ENCODE peak calls at places on chromosome 10, in seven cellular contexts. One of them, this sample, is unnamed.

GRCh38 chr10:128287099-128287498 is 160.9 kb upstream of the MKI67 start:
- DNase-seq in cardiac fibroblast: no peak
- DNase-seq in Calu3: no peak
- DNase-seq in tibial nerve: no peak
- DNase-seq in fibroblast of lung: no peak
- DNase-seq in psoas muscle: no peak
- DNase-seq in Peyer's patch: no peak
- DNase-seq in this sample: no peak

GRCh38 chr10:17644485-17644964 is 574 bp downstream of the STAM start:
- DNase-seq in Peyer's patch: no peak
- DNase-seq in tibial nerve: no peak
- DNase-seq in fibroblast of lung: peak; percentile 55
- DNase-seq in cardiac fibroblast: peak; percentile 56
- DNase-seq in Calu3: peak; percentile 8
- DNase-seq in psoas muscle: no peak
- DNase-seq in this sample: no peak

GRCh38 chr10:14688606-14689005 is 86.1 kb downstream of the FAM107B start:
- DNase-seq in fibroblast of lung: peak; percentile 73
- DNase-seq in Peyer's patch: no peak
- DNase-seq in psoas muscle: no peak
- DNase-seq in tibial nerve: no peak
- DNase-seq in Calu3: no peak
- DNase-seq in cardiac fibroblast: peak; percentile 46
- DNase-seq in this sample: no peak

GRCh38 chr10:119498889-119499864 is 43.3 kb downstream of the RGS10 start:
- DNase-seq in Peyer's patch: no peak
- DNase-seq in tibial nerve: no peak
- DNase-seq in fibroblast of lung: no peak
- DNase-seq in cardiac fibroblast: no peak
- DNase-seq in psoas muscle: no peak
- DNase-seq in Calu3: no peak
- DNase-seq in this sample: no peak

GRCh38 chr10:11396311-11396960 is 215.0 kb downstream of the USP6NL start:
- DNase-seq in fibroblast of lung: no peak
- DNase-seq in Peyer's patch: no peak
- DNase-seq in Calu3: no peak
- DNase-seq in psoas muscle: no peak
- DNase-seq in tibial nerve: no peak
- DNase-seq in cardiac fibroblast: no peak
- DNase-seq in this sample: no peak

GRCh38 chr10:120949511-120950102 is 98.4 kb downstream of the WDR11 start:
- DNase-seq in psoas muscle: no peak
- DNase-seq in fibroblast of lung: no peak
- DNase-seq in Peyer's patch: no peak
- DNase-seq in tibial nerve: no peak
- DNase-seq in Calu3: no peak
- DNase-seq in cardiac fibroblast: peak; percentile 21
- DNase-seq in this sample: no peak

GRCh38 chr10:96651998-96652431 is 65.2 kb upstream of the TM9SF3 start:
- DNase-seq in Peyer's patch: no peak
- DNase-seq in tibial nerve: no peak
- DNase-seq in fibroblast of lung: no peak
- DNase-seq in psoas muscle: no peak
- DNase-seq in cardiac fibroblast: no peak
- DNase-seq in Calu3: no peak
- DNase-seq in this sample: no peak

GRCh38 chr10:35639651-35640311 is 2.3 kb downstream of the FZD8 start:
- DNase-seq in tibial nerve: no peak
- DNase-seq in cardiac fibroblast: peak; percentile 43
- DNase-seq in psoas muscle: peak; percentile 61
- DNase-seq in fibroblast of lung: peak; percentile 33
- DNase-seq in Calu3: no peak
- DNase-seq in Peyer's patch: no peak
- DNase-seq in this sample: no peak

GRCh38 chr10:33735463-33735862 is 401.0 kb upstream of the NRP1 start:
- DNase-seq in Peyer's patch: no peak
- DNase-seq in Calu3: no peak
- DNase-seq in cardiac fibroblast: peak; percentile 41
- DNase-seq in fibroblast of lung: no peak
- DNase-seq in psoas muscle: no peak
- DNase-seq in tibial nerve: no peak
- DNase-seq in this sample: no peak

DNA sequence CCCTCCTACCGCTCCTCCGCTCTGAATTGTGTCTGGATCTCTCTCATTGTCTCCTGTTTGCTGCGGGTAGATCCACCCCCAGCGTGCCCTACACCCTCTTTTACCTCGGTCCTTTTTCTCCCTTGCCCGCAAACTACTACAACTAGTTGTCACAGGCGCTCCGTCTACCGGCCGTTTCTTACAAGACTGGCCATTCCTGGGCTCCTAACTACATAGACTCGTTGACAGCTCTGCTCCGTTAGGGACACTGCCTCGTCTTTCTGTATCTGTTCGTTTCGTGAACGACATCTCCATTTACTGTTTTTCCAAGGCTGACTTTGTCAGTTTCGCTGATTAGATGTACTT is 793 bp downstream of the TAF3 start:
- DNase-seq in Calu3: peak; percentile 31
- DNase-seq in cardiac fibroblast: peak; percentile 53
- DNase-seq in Peyer's patch: no peak
- DNase-seq in fibroblast of lung: peak; percentile 51
- DNase-seq in tibial nerve: peak; percentile 45
- DNase-seq in psoas muscle: peak; percentile 62
- DNase-seq in this sample: peak; percentile 25
- TF ChIP-seq CTCF in Calu3: no peak
- TF ChIP-seq CTCF in cardiac fibroblast: peak; percentile 52
- TF ChIP-seq CTCF in Peyer's patch: no peak
- TF ChIP-seq CTCF in fibroblast of lung: peak; percentile 54
- TF ChIP-seq CTCF in tibial nerve: peak; percentile 8
- TF ChIP-seq CTCF in psoas muscle: peak; percentile 31
- TF ChIP-seq CTCF in this sample: no peak

GRCh38 chr10:79454259-79454658 is 8.8 kb upstream of the ZCCHC24 start:
- DNase-seq in psoas muscle: no peak
- DNase-seq in Calu3: no peak
- DNase-seq in tibial nerve: no peak
- DNase-seq in Peyer's patch: no peak
- DNase-seq in fibroblast of lung: peak; percentile 94
- DNase-seq in cardiac fibroblast: peak; percentile 91
- DNase-seq in this sample: no peak

GRCh38 chr10:79459243-79459642 is 13.8 kb upstream of the ZCCHC24 start:
- DNase-seq in tibial nerve: no peak
- DNase-seq in Peyer's patch: no peak
- DNase-seq in psoas muscle: no peak
- DNase-seq in cardiac fibroblast: no peak
- DNase-seq in Calu3: no peak
- DNase-seq in fibroblast of lung: peak; percentile 33
- DNase-seq in this sample: no peak

GRCh38 chr10:79460687-79461086 is 15.3 kb upstream of the ZCCHC24 start:
- DNase-seq in fibroblast of lung: no peak
- DNase-seq in Peyer's patch: no peak
- DNase-seq in Calu3: no peak
- DNase-seq in cardiac fibroblast: no peak
- DNase-seq in psoas muscle: no peak
- DNase-seq in tibial nerve: no peak
- DNase-seq in this sample: no peak

GRCh38 chr10:79458483-79458882 is 13.1 kb upstream of the ZCCHC24 start:
- DNase-seq in tibial nerve: no peak
- DNase-seq in fibroblast of lung: no peak
- DNase-seq in Peyer's patch: no peak
- DNase-seq in Calu3: no peak
- DNase-seq in cardiac fibroblast: no peak
- DNase-seq in psoas muscle: no peak
- DNase-seq in this sample: no peak

GRCh38 chr10:79457256-79457785 is 11.9 kb upstream of the ZCCHC24 start:
- DNase-seq in psoas muscle: no peak
- DNase-seq in Calu3: no peak
- DNase-seq in fibroblast of lung: no peak
- DNase-seq in tibial nerve: no peak
- DNase-seq in Peyer's patch: no peak
- DNase-seq in cardiac fibroblast: no peak
- DNase-seq in this sample: no peak
- TF ChIP-seq CTCF in psoas muscle: no peak
- TF ChIP-seq CTCF in Calu3: no peak
- TF ChIP-seq CTCF in fibroblast of lung: no peak
- TF ChIP-seq CTCF in tibial nerve: no peak
- TF ChIP-seq CTCF in Peyer's patch: no peak
- TF ChIP-seq CTCF in cardiac fibroblast: no peak
- TF ChIP-seq CTCF in this sample: no peak

DNA sequence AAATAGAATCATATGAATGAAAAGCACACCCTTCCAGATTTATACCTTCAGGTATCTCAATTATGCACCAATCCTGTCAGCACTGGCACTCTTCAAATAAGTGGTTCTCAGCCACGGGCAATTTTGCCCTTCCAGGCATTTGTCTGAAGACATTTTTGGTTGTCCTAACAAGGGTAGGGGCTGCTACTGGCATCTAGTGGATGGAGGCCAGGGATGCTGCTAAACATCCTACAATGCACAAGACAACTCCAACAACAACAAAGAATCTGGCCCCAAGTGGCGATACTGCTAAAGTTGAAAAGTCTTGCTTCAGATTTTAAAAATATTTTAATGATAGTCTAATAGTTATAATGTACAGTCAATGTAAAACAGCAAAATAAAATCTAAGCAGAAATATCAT is 16.1 kb downstream of the CCDC186 start:
- DNase-seq in psoas muscle: no peak
- DNase-seq in Calu3: no peak
- DNase-seq in Peyer's patch: no peak
- DNase-seq in fibroblast of lung: no peak
- DNase-seq in cardiac fibroblast: no peak
- DNase-seq in tibial nerve: no peak
- DNase-seq in this sample: no peak
- TF ChIP-seq CTCF in psoas muscle: no peak
- TF ChIP-seq CTCF in Calu3: no peak
- TF ChIP-seq CTCF in Peyer's patch: no peak
- TF ChIP-seq CTCF in fibroblast of lung: no peak
- TF ChIP-seq CTCF in cardiac fibroblast: no peak
- TF ChIP-seq CTCF in tibial nerve: no peak
- TF ChIP-seq CTCF in this sample: no peak

GRCh38 chr10:6174201-6174874 is 28.4 kb upstream of the PFKFB3 start:
- DNase-seq in Calu3: no peak
- DNase-seq in fibroblast of lung: no peak
- DNase-seq in tibial nerve: no peak
- DNase-seq in cardiac fibroblast: no peak
- DNase-seq in psoas muscle: peak; percentile 92
- DNase-seq in Peyer's patch: no peak
- DNase-seq in this sample: no peak
- TF ChIP-seq CTCF in Calu3: no peak
- TF ChIP-seq CTCF in fibroblast of lung: no peak
- TF ChIP-seq CTCF in tibial nerve: no peak
- TF ChIP-seq CTCF in cardiac fibroblast: no peak
- TF ChIP-seq CTCF in psoas muscle: no peak
- TF ChIP-seq CTCF in Peyer's patch: no peak
- TF ChIP-seq CTCF in this sample: no peak

GRCh38 chr10:15720635-15721310 is 1.1 kb upstream of the ITGA8 start:
- DNase-seq in fibroblast of lung: no peak
- DNase-seq in tibial nerve: no peak
- DNase-seq in Calu3: no peak
- DNase-seq in cardiac fibroblast: no peak
- DNase-seq in psoas muscle: no peak
- DNase-seq in Peyer's patch: no peak
- DNase-seq in this sample: no peak

GRCh38 chr10:15718495-15719061 is 1.1 kb downstream of the ITGA8 start:
- DNase-seq in Calu3: no peak
- DNase-seq in psoas muscle: no peak
- DNase-seq in tibial nerve: no peak
- DNase-seq in cardiac fibroblast: no peak
- DNase-seq in Peyer's patch: no peak
- DNase-seq in fibroblast of lung: no peak
- DNase-seq in this sample: no peak

GRCh38 chr10:15715619-15716227 is 4.0 kb downstream of the ITGA8 start:
- DNase-seq in psoas muscle: no peak
- DNase-seq in cardiac fibroblast: peak; percentile 20
- DNase-seq in Peyer's patch: no peak
- DNase-seq in tibial nerve: no peak
- DNase-seq in Calu3: no peak
- DNase-seq in fibroblast of lung: peak; percentile 40
- DNase-seq in this sample: no peak

GRCh38 chr10:15719899-15720634 is at the start of gene ITGA8:
- DNase-seq in psoas muscle: peak; percentile 55
- DNase-seq in cardiac fibroblast: peak; percentile 22
- DNase-seq in Peyer's patch: no peak
- DNase-seq in fibroblast of lung: peak; percentile 51
- DNase-seq in Calu3: no peak
- DNase-seq in tibial nerve: no peak
- DNase-seq in this sample: no peak

DNA sequence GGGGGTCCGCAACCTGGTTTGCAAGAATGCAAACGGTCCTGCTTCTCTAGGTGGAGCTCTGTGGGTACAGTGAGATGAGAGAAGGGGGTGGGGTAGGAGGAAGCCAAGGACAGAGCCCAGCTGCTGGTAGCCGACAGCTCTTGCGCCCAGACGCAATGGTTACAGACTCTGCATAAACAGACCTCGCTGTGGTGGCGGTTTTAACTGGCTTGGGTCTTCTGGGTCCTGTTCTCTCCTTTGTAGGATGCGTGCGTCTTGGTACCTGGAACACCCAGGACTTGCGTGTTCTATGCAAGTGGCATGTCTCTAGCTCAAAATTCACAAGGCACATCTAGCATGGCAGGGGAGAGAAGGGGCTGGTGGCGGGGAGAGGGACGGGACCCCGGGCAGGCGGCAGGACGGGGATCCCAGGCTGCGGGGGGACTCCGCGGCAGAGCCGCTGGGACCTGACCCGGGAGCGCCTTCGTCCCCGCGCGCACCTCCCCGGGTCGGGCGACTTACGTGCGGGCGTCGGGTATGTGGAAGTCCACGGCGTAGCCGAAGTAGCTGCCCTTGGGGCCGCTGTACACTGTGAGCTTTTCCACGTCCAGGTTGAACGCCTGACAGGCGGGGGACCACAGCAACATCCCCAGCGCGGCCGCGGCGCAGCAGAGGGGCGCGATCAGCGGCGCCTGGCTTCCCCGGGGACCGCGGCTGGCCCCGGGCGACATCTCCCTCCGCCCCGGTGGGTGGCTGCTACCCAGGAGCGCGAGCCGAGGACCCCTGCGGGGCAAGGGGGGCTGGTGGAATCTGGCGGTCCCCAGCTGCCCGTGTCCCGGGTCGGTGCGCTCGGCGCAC is 442 bp downstream of the ITGA8 start:
- DNase-seq in cardiac fibroblast: peak; percentile 9
- DNase-seq in Calu3: no peak
- DNase-seq in tibial nerve: no peak
- DNase-seq in fibroblast of lung: peak; percentile 40
- DNase-seq in Peyer's patch: no peak
- DNase-seq in psoas muscle: no peak
- DNase-seq in this sample: no peak
- TF ChIP-seq CTCF in cardiac fibroblast: no peak
- TF ChIP-seq CTCF in Calu3: no peak
- TF ChIP-seq CTCF in tibial nerve: no peak
- TF ChIP-seq CTCF in fibroblast of lung: no peak
- TF ChIP-seq CTCF in Peyer's patch: no peak
- TF ChIP-seq CTCF in psoas muscle: no peak
- TF ChIP-seq CTCF in this sample: no peak

GRCh38 chr10:71033396-71033980 is 145.1 kb upstream of the PCBD1 start:
- DNase-seq in tibial nerve: no peak
- DNase-seq in fibroblast of lung: no peak
- DNase-seq in cardiac fibroblast: no peak
- DNase-seq in psoas muscle: no peak
- DNase-seq in Calu3: no peak
- DNase-seq in Peyer's patch: peak; percentile 21
- DNase-seq in this sample: no peak
- TF ChIP-seq CTCF in tibial nerve: no peak
- TF ChIP-seq CTCF in fibroblast of lung: no peak
- TF ChIP-seq CTCF in cardiac fibroblast: peak; percentile 7
- TF ChIP-seq CTCF in psoas muscle: no peak
- TF ChIP-seq CTCF in Calu3: no peak
- TF ChIP-seq CTCF in Peyer's patch: no peak
- TF ChIP-seq CTCF in this sample: no peak